ENCODE peak calls at places on chromosome 7, in seven cellular contexts. One of them, this sample, is unnamed.

GRCh38 chr7:132399367-132399766 is 176.9 kb downstream of the PLXNA4 start:
- DNase-seq in tibial nerve: no peak
- DNase-seq in heart right ventricle: no peak
- DNase-seq in nephron progenitor cell: no peak
- DNase-seq in neural crest cell: no peak
- DNase-seq in fibroblast of lung: no peak
- DNase-seq in fibroblast of mammary gland: no peak
- DNase-seq in this sample: no peak

GRCh38 chr7:127816354-127817190 is 164.6 kb downstream of the SND1 start:
- DNase-seq in tibial nerve: no peak
- DNase-seq in heart right ventricle: no peak
- DNase-seq in nephron progenitor cell: no peak
- DNase-seq in neural crest cell: no peak
- DNase-seq in fibroblast of lung: no peak
- DNase-seq in fibroblast of mammary gland: no peak
- DNase-seq in this sample: no peak

GRCh38 chr7:100673942-100674431 is 447 bp downstream of the GNB2 start:
- DNase-seq in tibial nerve: no peak
- DNase-seq in heart right ventricle: peak
- DNase-seq in nephron progenitor cell: peak
- DNase-seq in neural crest cell: no peak
- DNase-seq in fibroblast of lung: no peak
- DNase-seq in fibroblast of mammary gland: peak
- DNase-seq in this sample: no peak

GRCh38 chr7:72925546-72926120 is 738 bp downstream of the POM121 start:
- DNase-seq in tibial nerve: no peak
- DNase-seq in heart right ventricle: no peak
- DNase-seq in nephron progenitor cell: no peak
- DNase-seq in neural crest cell: no peak
- DNase-seq in fibroblast of lung: peak
- DNase-seq in fibroblast of mammary gland: peak
- DNase-seq in this sample: no peak

GRCh38 chr7:157297071-157297638 is 39.6 kb upstream of the DNAJB6 start:
- DNase-seq in tibial nerve: no peak
- DNase-seq in heart right ventricle: no peak
- DNase-seq in nephron progenitor cell: no peak
- DNase-seq in neural crest cell: no peak
- DNase-seq in fibroblast of lung: no peak
- DNase-seq in fibroblast of mammary gland: no peak
- DNase-seq in this sample: no peak

GRCh38 chr7:44634839-44635591 is 28.6 kb downstream of the OGDH start:
- DNase-seq in tibial nerve: no peak
- DNase-seq in heart right ventricle: peak
- DNase-seq in nephron progenitor cell: no peak
- DNase-seq in neural crest cell: no peak
- DNase-seq in fibroblast of lung: no peak
- DNase-seq in fibroblast of mammary gland: peak
- DNase-seq in this sample: no peak

GRCh38 chr7:130909881-130910672 is 176.1 kb upstream of the KLF14 start:
- DNase-seq in tibial nerve: no peak
- DNase-seq in heart right ventricle: no peak
- DNase-seq in nephron progenitor cell: no peak
- DNase-seq in neural crest cell: no peak
- DNase-seq in fibroblast of lung: peak
- DNase-seq in fibroblast of mammary gland: peak
- DNase-seq in this sample: peak

GRCh38 chr7:84274029-84274638 is 79.5 kb upstream of the SEMA3A start:
- DNase-seq in tibial nerve: no peak
- DNase-seq in heart right ventricle: no peak
- DNase-seq in nephron progenitor cell: no peak
- DNase-seq in neural crest cell: no peak
- DNase-seq in fibroblast of lung: peak
- DNase-seq in fibroblast of mammary gland: no peak
- DNase-seq in this sample: no peak

GRCh38 chr7:110157631-110158362 is 933.1 kb upstream of the LRRN3 start:
- DNase-seq in tibial nerve: no peak
- DNase-seq in heart right ventricle: no peak
- DNase-seq in nephron progenitor cell: no peak
- DNase-seq in neural crest cell: no peak
- DNase-seq in fibroblast of lung: peak
- DNase-seq in fibroblast of mammary gland: no peak
- DNase-seq in this sample: peak

GRCh38 chr7:87944547-87944946 is 10.5 kb downstream of the ADAM22 start:
- DNase-seq in tibial nerve: no peak
- DNase-seq in heart right ventricle: no peak
- DNase-seq in nephron progenitor cell: no peak
- DNase-seq in neural crest cell: no peak
- DNase-seq in fibroblast of lung: no peak
- DNase-seq in fibroblast of mammary gland: no peak
- DNase-seq in this sample: no peak

GRCh38 chr7:35760082-35760770 is 40.6 kb upstream of the SEPTIN7 start:
- DNase-seq in tibial nerve: no peak
- DNase-seq in heart right ventricle: no peak
- DNase-seq in nephron progenitor cell: no peak
- DNase-seq in neural crest cell: no peak
- DNase-seq in fibroblast of lung: no peak
- DNase-seq in fibroblast of mammary gland: no peak
- DNase-seq in this sample: no peak

GRCh38 chr7:9498303-9498702 is 1064.9 kb downstream of the NXPH1 start:
- DNase-seq in tibial nerve: no peak
- DNase-seq in heart right ventricle: no peak
- DNase-seq in nephron progenitor cell: no peak
- DNase-seq in neural crest cell: no peak
- DNase-seq in fibroblast of lung: no peak
- DNase-seq in fibroblast of mammary gland: no peak
- DNase-seq in this sample: no peak
- TF ChIP-seq CTCF in tibial nerve: no peak
- TF ChIP-seq CTCF in heart right ventricle: no peak
- TF ChIP-seq CTCF in nephron progenitor cell: no peak
- TF ChIP-seq CTCF in neural crest cell: no peak
- TF ChIP-seq CTCF in fibroblast of lung: no peak
- TF ChIP-seq CTCF in fibroblast of mammary gland: no peak
- TF ChIP-seq CTCF in this sample: no peak

GRCh38 chr7:155372782-155373358 is 75.2 kb downstream of the INSIG1 start:
- DNase-seq in tibial nerve: no peak
- DNase-seq in heart right ventricle: no peak
- DNase-seq in nephron progenitor cell: no peak
- DNase-seq in neural crest cell: no peak
- DNase-seq in fibroblast of lung: no peak
- DNase-seq in fibroblast of mammary gland: no peak
- DNase-seq in this sample: no peak
- TF ChIP-seq CTCF in tibial nerve: no peak
- TF ChIP-seq CTCF in heart right ventricle: no peak
- TF ChIP-seq CTCF in nephron progenitor cell: no peak
- TF ChIP-seq CTCF in neural crest cell: no peak
- TF ChIP-seq CTCF in fibroblast of lung: no peak
- TF ChIP-seq CTCF in fibroblast of mammary gland: no peak
- TF ChIP-seq CTCF in this sample: no peak

GRCh38 chr7:134627109-134627774 is 19.4 kb upstream of the BPGM start:
- DNase-seq in tibial nerve: no peak
- DNase-seq in heart right ventricle: no peak
- DNase-seq in nephron progenitor cell: no peak
- DNase-seq in neural crest cell: no peak
- DNase-seq in fibroblast of lung: no peak
- DNase-seq in fibroblast of mammary gland: no peak
- DNase-seq in this sample: no peak

GRCh38 chr7:134630890-134631289 is 15.8 kb upstream of the BPGM start:
- DNase-seq in tibial nerve: no peak
- DNase-seq in heart right ventricle: no peak
- DNase-seq in nephron progenitor cell: no peak
- DNase-seq in neural crest cell: no peak
- DNase-seq in fibroblast of lung: no peak
- DNase-seq in fibroblast of mammary gland: no peak
- DNase-seq in this sample: peak

GRCh38 chr7:134627775-134628153 is 18.9 kb upstream of the BPGM start:
- DNase-seq in tibial nerve: no peak
- DNase-seq in heart right ventricle: no peak
- DNase-seq in nephron progenitor cell: no peak
- DNase-seq in neural crest cell: no peak
- DNase-seq in fibroblast of lung: no peak
- DNase-seq in fibroblast of mammary gland: no peak
- DNase-seq in this sample: no peak

GRCh38 chr7:134630237-134630636 is 16.4 kb upstream of the BPGM start:
- DNase-seq in tibial nerve: no peak
- DNase-seq in heart right ventricle: no peak
- DNase-seq in nephron progenitor cell: no peak
- DNase-seq in neural crest cell: no peak
- DNase-seq in fibroblast of lung: no peak
- DNase-seq in fibroblast of mammary gland: no peak
- DNase-seq in this sample: no peak

GRCh38 chr7:134629445-134629844 is 17.2 kb upstream of the BPGM start:
- DNase-seq in tibial nerve: no peak
- DNase-seq in heart right ventricle: no peak
- DNase-seq in nephron progenitor cell: no peak
- DNase-seq in neural crest cell: no peak
- DNase-seq in fibroblast of lung: no peak
- DNase-seq in fibroblast of mammary gland: no peak
- DNase-seq in this sample: no peak
- TF ChIP-seq CTCF in tibial nerve: no peak
- TF ChIP-seq CTCF in heart right ventricle: no peak
- TF ChIP-seq CTCF in nephron progenitor cell: no peak
- TF ChIP-seq CTCF in neural crest cell: no peak
- TF ChIP-seq CTCF in fibroblast of lung: no peak
- TF ChIP-seq CTCF in fibroblast of mammary gland: no peak
- TF ChIP-seq CTCF in this sample: no peak

DNA sequence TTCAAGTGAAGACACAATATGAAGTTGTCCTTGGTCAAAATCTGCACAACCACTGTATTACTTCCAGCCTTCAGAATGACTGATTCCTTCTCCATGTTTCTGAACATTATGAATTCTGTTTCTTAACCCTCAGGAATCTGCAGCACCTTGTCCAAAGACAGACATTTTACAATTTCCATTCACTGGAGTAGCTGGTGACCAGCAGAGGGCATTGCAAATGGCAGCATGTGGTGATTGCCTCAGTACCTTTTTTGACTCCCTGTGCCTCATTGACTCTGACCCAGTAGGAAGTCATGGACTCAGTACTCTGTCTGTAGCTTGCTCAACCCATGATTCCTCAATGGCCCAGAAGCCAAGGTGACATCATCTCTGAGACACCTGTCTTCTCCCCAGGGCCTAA is 879 bp upstream of the VPS41 start:
- DNase-seq in tibial nerve: no peak
- DNase-seq in heart right ventricle: no peak
- DNase-seq in nephron progenitor cell: no peak
- DNase-seq in neural crest cell: no peak
- DNase-seq in fibroblast of lung: no peak
- DNase-seq in fibroblast of mammary gland: no peak
- DNase-seq in this sample: no peak
- TF ChIP-seq CTCF in tibial nerve: no peak
- TF ChIP-seq CTCF in heart right ventricle: no peak
- TF ChIP-seq CTCF in nephron progenitor cell: no peak
- TF ChIP-seq CTCF in neural crest cell: no peak
- TF ChIP-seq CTCF in fibroblast of lung: no peak
- TF ChIP-seq CTCF in fibroblast of mammary gland: no peak
- TF ChIP-seq CTCF in this sample: peak

DNA sequence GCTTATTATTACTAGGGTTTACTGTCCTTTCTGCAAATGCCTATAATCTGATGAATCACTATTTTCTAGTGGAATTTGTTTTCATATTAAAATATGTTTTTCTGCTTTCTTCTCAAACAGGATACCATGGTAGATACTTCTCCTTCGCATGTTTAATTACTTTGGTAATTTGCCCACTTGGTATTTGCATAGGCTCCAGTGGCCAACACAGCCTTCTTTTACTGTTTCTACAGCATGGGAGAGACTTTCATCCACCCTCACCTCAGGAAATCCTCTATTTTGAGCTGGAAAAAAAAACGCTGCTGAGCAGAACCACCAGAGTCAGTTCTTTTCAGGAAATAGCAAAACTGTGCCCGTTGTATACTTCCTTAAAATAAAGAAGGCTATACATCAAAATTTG is 213.2 kb downstream of the MDFIC start:
- DNase-seq in tibial nerve: no peak
- DNase-seq in heart right ventricle: no peak
- DNase-seq in nephron progenitor cell: no peak
- DNase-seq in neural crest cell: no peak
- DNase-seq in fibroblast of lung: no peak
- DNase-seq in fibroblast of mammary gland: no peak
- DNase-seq in this sample: no peak
- TF ChIP-seq CTCF in tibial nerve: no peak
- TF ChIP-seq CTCF in heart right ventricle: no peak
- TF ChIP-seq CTCF in nephron progenitor cell: no peak
- TF ChIP-seq CTCF in neural crest cell: no peak
- TF ChIP-seq CTCF in fibroblast of lung: no peak
- TF ChIP-seq CTCF in fibroblast of mammary gland: no peak
- TF ChIP-seq CTCF in this sample: no peak